ENCODE peak calls at places on chromosomes 5 and 9, in seven cellular contexts. V, X, I, C, Z, J and R are unnamed samples.

GRCh38 chr5:97208714-97209113 is 25.7 kb upstream of the RIOK2 start:
- DNase-seq in V (no peak), X (no peak), I (no peak), C (no peak), Z (no peak), J (no peak), R (no peak)

GRCh38 chr5:71832812-71833456 is 113.9 kb downstream of the CARTPT start:
- DNase-seq in V (no peak), X (no peak), I (no peak), C (no peak), Z (no peak), J (no peak), R (no peak)

GRCh38 chr5:25458628-25459027 is 813.9 kb upstream of the CDH10 start:
- DNase-seq in V (no peak), X (no peak), I (no peak), C (peak), Z (no peak), J (no peak), R (no peak)

GRCh38 chr5:59522201-59522831 is 371.2 kb downstream of the PDE4D start:
- DNase-seq in V (no peak), X (no peak), I (no peak), C (no peak), Z (peak), J (no peak), R (no peak)

GRCh38 chr9:123016631-123017030 is 16.8 kb upstream of the GPR21 start:
- DNase-seq in V (no peak), X (no peak), I (no peak), C (no peak), Z (no peak), J (no peak), R (no peak)

GRCh38 chr9:96418920-96419690 is 935 bp upstream of the ZNF367 start:
- DNase-seq in V (peak), X (peak), I (peak), C (peak), Z (peak), J (peak), R (peak)

GRCh38 chr9:76161546-76161945 is 232.7 kb downstream of the RFK start:
- DNase-seq in V (no peak), X (no peak), I (no peak), C (no peak), Z (peak), J (no peak), R (peak)

GRCh38 chr5:96200611-96201010 is 232.4 kb downstream of the PCSK1 start:
- DNase-seq in V (no peak), X (no peak), I (no peak), C (no peak), Z (no peak), J (no peak), R (no peak)

GRCh38 chr9:131714161-131714646 is 25.7 kb downstream of the RAPGEF1 start:
- DNase-seq in V (no peak), X (no peak), I (no peak), C (peak), Z (peak), J (no peak), R (peak)

GRCh38 chr9:82565188-82565966 is 497.6 kb downstream of the RASEF start:
- DNase-seq in V (peak), X (no peak), I (no peak), C (no peak), Z (no peak), J (no peak), R (no peak)

GRCh38 chr5:65184780-65185179 is 296.9 kb downstream of the ADAMTS6 start:
- DNase-seq in V (no peak), X (no peak), I (no peak), C (no peak), Z (no peak), J (no peak), R (no peak)

GRCh38 chr9:129311638-129312037 is 133.6 kb upstream of the IER5L start:
- DNase-seq in V (no peak), X (no peak), I (no peak), C (no peak), Z (no peak), J (no peak), R (no peak)

GRCh38 chr5:121702783-121703182 is 148.9 kb upstream of the FTMT start:
- DNase-seq in V (no peak), X (no peak), I (no peak), C (no peak), Z (no peak), J (no peak), R (no peak)

GRCh38 chr9:117088786-117089185 is 326.1 kb downstream of the ASTN2 start:
- DNase-seq in V (no peak), X (no peak), I (no peak), C (no peak), Z (no peak), J (no peak), R (no peak)

GRCh38 chr9:134375011-134375390 is 48.7 kb downstream of the RXRA start:
- DNase-seq in V (peak), X (no peak), I (no peak), C (peak), Z (peak), J (no peak), R (no peak)

GRCh38 chr9:4615251-4615650 is 46.8 kb upstream of the PLPP6 start:
- DNase-seq in V (no peak), X (no peak), I (no peak), C (no peak), Z (peak), J (no peak), R (peak)

GRCh38 chr5:66041612-66042011 is 102.5 kb upstream of the SREK1 start:
- DNase-seq in V (no peak), X (no peak), I (no peak), C (no peak), Z (peak), J (no peak), R (no peak)

GRCh38 chr5:10073705-10074104 is 176.0 kb downstream of the ATPSCKMT start:
- DNase-seq in V (no peak), X (no peak), I (no peak), C (no peak), Z (peak), J (no peak), R (no peak)

GRCh38 chr5:131405674-131406073 is 141.8 kb downstream of the CDC42SE2 start:
- DNase-seq in V (no peak), X (no peak), I (no peak), C (no peak), Z (no peak), J (no peak), R (no peak)

GRCh38 chr5:90182726-90183125 is 226.8 kb downstream of the CETN3 start:
- DNase-seq in V (no peak), X (no peak), I (no peak), C (no peak), Z (peak), J (no peak), R (no peak)

GRCh38 chr5:167770461-167770860 is 521.0 kb upstream of the WWC1 start:
- DNase-seq in V (no peak), X (no peak), I (no peak), C (no peak), Z (peak), J (no peak), R (peak)

GRCh38 chr9:88535226-88535931 is 401 bp downstream of the NXNL2 start:
- DNase-seq in V (no peak), X (no peak), I (no peak), C (no peak), Z (no peak), J (no peak), R (no peak)

GRCh38 chr5:56099346-56099745 is 104.6 kb upstream of the IL6ST start:
- DNase-seq in V (no peak), X (no peak), I (no peak), C (no peak), Z (peak), J (no peak), R (peak)

GRCh38 chr5:123209163-123210013 is 120.3 kb downstream of the PRDM6 start:
- DNase-seq in V (no peak), X (no peak), I (no peak), C (peak), Z (peak), J (no peak), R (peak)

GRCh38 chr5:12704955-12705354 is 800.7 kb upstream of the CTNND2 start:
- DNase-seq in V (no peak), X (no peak), I (no peak), C (no peak), Z (peak), J (no peak), R (no peak)

GRCh38 chr9:95970356-95970755 is 94.9 kb downstream of the ERCC6L2 start:
- DNase-seq in V (no peak), X (no peak), I (no peak), C (no peak), Z (no peak), J (no peak), R (no peak)

GRCh38 chr9:124079176-124079925 is 67.8 kb downstream of the LHX2 start:
- DNase-seq in V (no peak), X (no peak), I (no peak), C (peak), Z (peak), J (no peak), R (peak)